ENCODE peak calls at places on chromosomes 16 and 17, in ten cellular contexts. B is left ventricle myocardium inferior; X is SJSA1; U is thoracic aorta; E is AG04450; C is cardiac fibroblast; Q is effector memory CD4-positive, alpha-beta T cell; N is HCT116; D is fibroblast of pulmonary artery; R is NB4. M is an unnamed sample.
A peak's percentile ranks its signal among the peaks of the same experiment; 100 is the strongest.

GRCh38 chr16:8892101-8892575 is 10.0 kb downstream of the LITAFD start:
- DNase-seq in B (no peak), X (no peak), U (no peak), E (no peak), C (no peak), Q (no peak), N (no peak), D (no peak), R (no peak), M (no peak)

GRCh38 chr17:5078106-5079028 is at the start of gene ZFP3:
- DNase-seq in B (peak; percentile 87), X (peak; percentile 25), U (no peak), E (peak; percentile 24), C (peak; percentile 83), Q (peak; percentile 55), N (no peak), D (peak; percentile 82), R (peak; percentile 74), M (peak; percentile 91)

GRCh38 chr17:79020631-79021301 is 3.2 kb upstream of the C1QTNF1 start:
- DNase-seq in B (no peak), X (no peak), U (no peak), E (no peak), C (peak; percentile 80), Q (no peak), N (no peak), D (peak; percentile 76), R (no peak), M (peak; percentile 9)

GRCh38 chr17:72448019-72448418 is 327.2 kb downstream of the SOX9 start:
- DNase-seq in B (no peak), X (no peak), U (no peak), E (no peak), C (no peak), Q (no peak), N (no peak), D (no peak), R (no peak), M (no peak)

GRCh38 chr16:58814348-58814801 is 80.3 kb upstream of the GOT2 start:
- DNase-seq in B (peak; percentile 23), X (peak; percentile 38), U (no peak), E (peak; percentile 2), C (peak; percentile 64), Q (peak; percentile 8), N (peak; percentile 7), D (peak; percentile 53), R (peak; percentile 55), M (peak; percentile 60)

GRCh38 chr17:10265100-10265810 is 66.8 kb upstream of the GAS7 start:
- DNase-seq in B (no peak), X (peak; percentile 67), U (no peak), E (no peak), C (peak; percentile 46), Q (no peak), N (no peak), D (no peak), R (no peak), M (no peak)

GRCh38 chr16:22141746-22142145 is 20.6 kb upstream of the SDR42E2 start:
- DNase-seq in B (no peak), X (no peak), U (no peak), E (no peak), C (peak; percentile 8), Q (no peak), N (peak; percentile 21), D (peak; percentile 15), R (peak; percentile 39), M (no peak)

GRCh38 chr16:55832788-55833583 is at the start of gene CES1:
- DNase-seq in B (peak; percentile 89), X (no peak), U (no peak), E (no peak), C (peak; percentile 35), Q (no peak), N (no peak), D (no peak), R (peak; percentile 95), M (peak; percentile 83)

GRCh38 chr17:19278729-19279128 is 41.6 kb downstream of the EPN2 start:
- DNase-seq in B (no peak), X (no peak), U (no peak), E (no peak), C (no peak), Q (no peak), N (no peak), D (no peak), R (peak; percentile 52), M (no peak)

GRCh38 chr16:71846443-71846842 is 667 bp downstream of the ATXN1L start:
- DNase-seq in B (no peak), X (no peak), U (no peak), E (no peak), C (peak; percentile 29), Q (no peak), N (no peak), D (no peak), R (peak; percentile 32), M (no peak)

GRCh38 chr16:85157372-85157771 is 45.1 kb upstream of the CIBAR2 start:
- DNase-seq in B (no peak), X (no peak), U (no peak), E (no peak), C (no peak), Q (no peak), N (no peak), D (no peak), R (no peak), M (no peak)

GRCh38 chr16:67169642-67170167 is 633 bp upstream of the NOL3 start:
- DNase-seq in B (no peak), X (no peak), U (no peak), E (no peak), C (no peak), Q (no peak), N (no peak), D (no peak), R (peak; percentile 60), M (peak; percentile 59)

GRCh38 chr16:23391381-23392222 is 61.4 kb downstream of the COG7 start:
- DNase-seq in B (no peak), X (no peak), U (no peak), E (no peak), C (no peak), Q (no peak), N (no peak), D (no peak), R (no peak), M (no peak)

GRCh38 chr17:10513284-10514067 is 4.9 kb downstream of the MYH1 start:
- DNase-seq in B (no peak), X (no peak), U (no peak), E (no peak), C (peak; percentile 61), Q (no peak), N (no peak), D (peak; percentile 25), R (no peak), M (no peak)

DNA sequence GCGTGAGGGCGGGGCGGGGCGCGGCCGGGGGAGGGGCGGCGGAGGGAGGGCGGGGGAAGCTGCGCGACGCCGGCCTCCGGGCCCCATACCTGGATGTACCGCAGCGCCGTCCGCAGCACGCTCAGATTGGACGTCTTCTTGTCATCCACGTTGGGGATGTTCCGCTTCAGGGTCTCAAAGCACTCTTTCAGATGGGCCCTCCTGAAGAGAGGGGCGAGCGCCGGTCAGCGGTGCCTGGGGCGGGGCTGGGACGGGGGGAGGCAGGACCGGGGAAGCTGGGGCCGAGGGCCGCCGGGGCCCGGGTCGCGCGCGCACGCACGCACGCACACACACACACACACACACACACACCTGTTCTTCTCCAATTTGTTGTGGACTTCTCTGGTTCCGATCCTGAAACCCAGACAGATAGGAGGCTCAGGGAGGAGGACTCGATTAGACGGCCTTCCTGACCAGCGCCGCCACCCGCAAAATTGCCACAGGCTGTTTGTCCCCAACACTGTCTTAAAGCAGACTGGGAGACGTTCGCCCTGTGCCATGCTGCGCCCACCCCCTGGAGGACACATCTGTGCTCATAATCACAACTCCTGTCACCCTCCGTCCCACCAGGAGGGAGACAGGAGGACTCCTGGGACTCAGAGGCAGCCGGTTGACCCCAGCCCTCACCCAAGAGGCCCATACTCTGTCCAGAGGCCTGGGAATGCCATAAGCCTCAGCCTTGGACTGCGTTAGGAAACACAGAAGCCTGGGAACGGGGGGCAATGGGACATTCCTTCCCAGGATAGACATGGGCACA is 6.7 kb downstream of the MNT start:
- DNase-seq in B (no peak), X (no peak), U (no peak), E (no peak), C (no peak), Q (no peak), N (no peak), D (no peak), R (no peak), M (peak; percentile 37)
- H3K4me3 ChIP-seq in B (peak overlapping the region; percentile 89), X (peak overlapping the region; percentile 76), U (peak overlapping the region; percentile 92), E (peak overlapping the region; percentile 42), C (peak overlapping the region; percentile 24), Q (peak overlapping the region; percentile 46), N (peak overlapping the region; percentile 63), D (no peak overlapping the region), R (no peak overlapping the region), M (peak overlapping the region; percentile 71)

DNA sequence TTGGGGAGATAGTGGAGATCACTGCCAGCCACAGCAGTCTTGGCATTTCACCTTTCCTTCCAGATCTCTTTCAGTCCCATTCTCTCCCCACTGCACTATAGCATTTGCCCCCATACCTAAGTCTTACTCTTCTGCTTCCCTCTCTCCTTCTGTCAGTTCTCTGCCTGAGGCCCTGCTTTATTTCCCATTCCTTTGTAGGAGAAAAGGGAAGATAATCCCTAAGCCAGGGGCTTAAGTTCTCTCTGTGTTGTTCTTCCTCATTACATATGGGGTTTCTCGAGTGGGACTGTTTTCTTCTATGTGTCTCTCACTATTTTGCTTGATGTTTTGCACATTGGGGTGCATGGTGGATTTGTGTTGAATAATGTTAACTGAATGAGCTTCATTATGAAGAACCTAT is 6.4 kb downstream of the KDM6B start:
- DNase-seq in B (no peak), X (no peak), U (no peak), E (no peak), C (no peak), Q (no peak), N (no peak), D (no peak), R (no peak), M (no peak)
- H3K4me3 ChIP-seq in B (no peak overlapping the region), X (no peak overlapping the region), U (no peak overlapping the region), E (no peak overlapping the region), C (no peak overlapping the region), Q (no peak overlapping the region), N (peak overlapping the region; percentile 94), D (no peak overlapping the region), R (no peak overlapping the region), M (no peak overlapping the region)

GRCh38 chr17:27458524-27458908 is 2.3 kb downstream of the KSR1 start:
- DNase-seq in B (no peak), X (no peak), U (no peak), E (no peak), C (no peak), Q (no peak), N (no peak), D (no peak), R (no peak), M (no peak)
- H3K4me3 ChIP-seq in B (peak overlapping the region; percentile 89), X (no peak overlapping the region), U (peak overlapping the region; percentile 94), E (peak overlapping the region; percentile 97), C (peak overlapping the region; percentile 80), Q (no peak overlapping the region), N (no peak overlapping the region), D (peak overlapping the region; percentile 89), R (no peak overlapping the region), M (no peak overlapping the region)

DNA sequence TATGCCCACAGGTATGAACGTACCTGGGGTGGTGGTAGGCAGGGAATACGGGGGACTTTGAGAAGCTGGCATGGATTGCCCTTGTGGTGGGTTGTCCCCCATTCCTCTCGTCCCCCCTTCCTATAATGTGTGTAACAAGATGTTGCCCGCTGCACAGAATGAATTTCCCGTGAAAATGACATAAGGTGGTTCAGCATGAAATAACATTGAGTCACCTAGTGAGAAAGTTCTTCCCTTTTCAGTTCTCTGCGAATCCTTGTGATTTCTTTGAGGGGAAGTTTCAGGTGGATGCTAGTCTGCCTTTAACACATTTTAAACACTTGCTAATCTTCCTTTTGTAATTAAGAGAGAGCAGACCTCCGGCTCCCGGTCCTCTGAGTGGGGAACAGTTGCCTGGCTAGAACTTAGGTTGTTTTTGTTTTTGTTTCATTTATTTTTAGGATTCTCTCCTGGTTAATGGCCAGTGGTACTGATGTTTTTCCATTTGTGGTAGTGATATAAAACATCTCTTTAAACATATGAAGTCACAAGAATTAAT is 58.9 kb downstream of the RAP1GAP2 start:
- DNase-seq in B (no peak), X (no peak), U (no peak), E (no peak), C (no peak), Q (no peak), N (no peak), D (no peak), R (no peak), M (no peak)
- H3K4me3 ChIP-seq in B (peak overlapping the region; percentile 78), X (no peak overlapping the region), U (peak overlapping the region; percentile 88), E (peak overlapping the region; percentile 68), C (peak overlapping the region; percentile 56), Q (no peak overlapping the region), N (peak overlapping the region; percentile 85), D (peak overlapping the region; percentile 57), R (no peak overlapping the region), M (peak overlapping the region; percentile 89)

M was measured in right cardiac atrium.